ENCODE peak calls at places on chromosome 17, in ten cellular contexts. Z, L, Y, O, X, V, M, H, T and S are unnamed samples. For H3K9me3, the result is how much of the 10 kb centered on the place peaks cover.

GRCh38 chr17:76240461-76241204 is at the start of gene RNF157:
- DNase-seq in Y (peak), H (peak), L (peak), X (peak), V (peak), T (peak), Z (no peak), O (no peak), M (peak), S (peak)

GRCh38 chr17:20059728-20060188 is 50.6 kb downstream of the SPECC1 start:
- DNase-seq in H (no peak), V (no peak), O (no peak), L (no peak), M (peak), T (no peak), Y (no peak), Z (no peak), X (no peak), S (no peak)

GRCh38 chr17:55794681-55795080 is 43.8 kb downstream of the PCTP start:
- DNase-seq in L (no peak), Z (no peak), H (no peak), Y (no peak), X (no peak), T (no peak), M (no peak), O (no peak), V (no peak), S (no peak)

GRCh38 chr17:50867856-50868438 is 1.8 kb upstream of the TOB1 start:
- DNase-seq in L (no peak), V (no peak), O (no peak), M (no peak), X (no peak), H (no peak), T (no peak), Z (no peak), Y (no peak), S (no peak)

GRCh38 chr17:14101976-14102375 is 32.7 kb downstream of the COX10 start:
- DNase-seq in Z (no peak), O (no peak), H (no peak), V (no peak), X (no peak), M (no peak), Y (no peak), L (no peak), T (no peak), S (no peak)

GRCh38 chr17:44971776-44972483 is 3.8 kb upstream of the C1QL1 start:
- DNase-seq in V (no peak), H (no peak), M (no peak), Z (no peak), Y (no peak), L (no peak), O (no peak), T (no peak), X (no peak), S (no peak)

GRCh38 chr17:48753794-48754499 is 25.4 kb upstream of the HOXB13 start:
- DNase-seq in T (no peak), O (no peak), Y (no peak), M (no peak), V (no peak), Z (no peak), X (no peak), L (no peak), H (no peak), S (no peak)

GRCh38 chr17:64506201-64506575 is at the start of gene DDX5:
- DNase-seq in V (peak), X (peak), O (peak), Z (peak), H (peak), L (peak), Y (peak), M (peak), T (peak), S (peak)

GRCh38 chr17:57707892-57708291 is 37.2 kb downstream of the CCDC182 start:
- DNase-seq in O (no peak), T (no peak), Y (peak), X (no peak), M (no peak), Z (no peak), L (no peak), V (no peak), H (no peak), S (no peak)

GRCh38 chr17:16929757-16930520 is 42.0 kb downstream of the TNFRSF13B start:
- DNase-seq in T (no peak), X (no peak), Y (no peak), L (no peak), H (peak), V (no peak), M (no peak), O (no peak), Z (no peak), S (no peak)

GRCh38 chr17:66715745-66716156 is 119.2 kb upstream of the CACNG5 start:
- DNase-seq in H (no peak), L (peak), M (peak), Y (no peak), V (no peak), X (no peak), Z (no peak), T (no peak), O (no peak), S (no peak)

GRCh38 chr17:75352079-75352569 is 53.4 kb downstream of the GRB2 start:
- DNase-seq in X (no peak), T (no peak), H (no peak), V (no peak), M (no peak), Z (no peak), O (no peak), L (peak), Y (no peak), S (peak)

GRCh38 chr17:44002141-44002848 is 2.1 kb upstream of the NAGS start:
- DNase-seq in V (no peak), T (no peak), L (no peak), Z (no peak), X (no peak), Y (no peak), H (no peak), M (no peak), O (no peak), S (no peak)

GRCh38 chr17:10171057-10171456 is 27.3 kb downstream of the GAS7 start:
- DNase-seq in H (no peak), L (peak), X (no peak), Z (no peak), V (peak), T (no peak), Y (peak), M (no peak), O (no peak), S (no peak)

GRCh38 chr17:1003633-1003971 is 6.7 kb downstream of the TIMM22 start:
- DNase-seq in Y (no peak), L (no peak), M (no peak), X (no peak), H (peak), V (no peak), O (no peak), T (no peak), Z (no peak), S (no peak)

GRCh38 chr17:78421534-78422266 is 43.3 kb downstream of the PGS1 start:
- DNase-seq in L (peak), V (peak), Y (peak), O (peak), H (peak), X (peak), M (peak), Z (no peak), T (peak), S (peak)

GRCh38 chr17:68033636-68034451 is 1.7 kb upstream of the KPNA2 start:
- DNase-seq in O (no peak), Y (no peak), V (no peak), Z (no peak), T (no peak), X (no peak), L (no peak), M (peak), H (no peak), S (no peak)

GRCh38 chr17:48043171-48043570 is 5.0 kb upstream of the NFE2L1 start:
- DNase-seq in Y (no peak), X (no peak), V (no peak), Z (no peak), M (no peak), L (no peak), T (no peak), O (no peak), H (no peak), S (no peak)

GRCh38 chr17:72104164-72104862 is 16.5 kb upstream of the SOX9 start:
- DNase-seq in V (no peak), O (no peak), T (no peak), L (no peak), X (no peak), Y (no peak), M (no peak), H (no peak), Z (no peak), S (no peak)

GRCh38 chr17:22301353-22301745 is 609.0 kb downstream of the KCNJ18 start:
- DNase-seq in V (no peak), X (no peak), T (no peak), O (no peak), L (no peak), Y (no peak), H (no peak), Z (no peak), M (no peak), S (no peak)

GRCh38 chr17:22303865-22304264 is 611.5 kb downstream of the KCNJ18 start:
- DNase-seq in T (no peak), M (no peak), V (no peak), Z (no peak), L (no peak), X (no peak), H (no peak), Y (no peak), O (no peak), S (no peak)

GRCh38 chr17:22304667-22305303 is 612.5 kb downstream of the KCNJ18 start:
- DNase-seq in L (no peak), X (no peak), M (no peak), H (no peak), Z (no peak), V (no peak), T (no peak), O (no peak), Y (no peak), S (no peak)

GRCh38 chr17:22303096-22303495 is 610.8 kb downstream of the KCNJ18 start:
- DNase-seq in L (no peak), O (no peak), V (no peak), H (no peak), Y (no peak), T (no peak), Z (no peak), M (no peak), X (no peak), S (no peak)

DNA sequence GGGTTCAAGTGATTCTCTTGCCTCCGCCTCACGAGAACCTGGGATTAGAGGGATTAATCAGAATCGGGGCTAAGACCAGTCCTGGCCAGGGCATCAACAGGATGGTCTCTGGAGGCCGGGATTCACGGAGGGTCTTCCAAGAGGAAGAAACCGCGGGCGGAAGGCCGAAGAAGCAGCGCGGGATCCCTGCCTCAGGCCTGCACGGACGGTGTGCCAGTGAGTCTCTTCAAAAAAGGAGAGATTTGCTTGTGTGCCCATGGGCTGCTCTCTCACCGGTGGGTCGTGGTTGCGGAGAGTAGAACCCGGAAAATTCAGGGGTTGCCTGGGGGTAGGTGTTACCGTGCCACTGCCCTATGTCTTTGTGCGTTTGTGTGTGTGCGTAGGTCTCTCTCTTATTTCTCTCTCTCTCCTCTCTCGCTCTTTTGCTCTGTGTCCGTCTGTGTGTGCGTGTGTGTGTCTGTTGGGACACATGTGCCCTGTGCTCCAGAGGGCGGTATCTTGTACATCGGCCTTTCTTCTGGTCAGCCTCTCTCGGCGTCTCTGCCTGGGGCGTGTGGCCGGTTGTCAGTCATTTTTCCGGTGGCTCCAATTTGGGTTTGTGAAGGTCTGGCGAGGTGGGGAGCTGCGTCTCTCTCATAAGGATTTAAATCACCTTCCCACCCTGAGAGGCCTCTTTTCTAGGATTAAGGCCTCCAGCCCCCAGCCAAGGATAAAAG is 613.2 kb downstream of the KCNJ18 start:
- DNase-seq in H (no peak), M (no peak), T (no peak), O (no peak), Y (no peak), X (no peak), V (no peak), L (no peak), Z (no peak), S (no peak)
- H3K9me3 ChIP-seq in H (under half), M (under half), T (under half), O (under half), Y (under half), X (under half), V (under half), L (under half), Z (under half), S (half or more)

DNA sequence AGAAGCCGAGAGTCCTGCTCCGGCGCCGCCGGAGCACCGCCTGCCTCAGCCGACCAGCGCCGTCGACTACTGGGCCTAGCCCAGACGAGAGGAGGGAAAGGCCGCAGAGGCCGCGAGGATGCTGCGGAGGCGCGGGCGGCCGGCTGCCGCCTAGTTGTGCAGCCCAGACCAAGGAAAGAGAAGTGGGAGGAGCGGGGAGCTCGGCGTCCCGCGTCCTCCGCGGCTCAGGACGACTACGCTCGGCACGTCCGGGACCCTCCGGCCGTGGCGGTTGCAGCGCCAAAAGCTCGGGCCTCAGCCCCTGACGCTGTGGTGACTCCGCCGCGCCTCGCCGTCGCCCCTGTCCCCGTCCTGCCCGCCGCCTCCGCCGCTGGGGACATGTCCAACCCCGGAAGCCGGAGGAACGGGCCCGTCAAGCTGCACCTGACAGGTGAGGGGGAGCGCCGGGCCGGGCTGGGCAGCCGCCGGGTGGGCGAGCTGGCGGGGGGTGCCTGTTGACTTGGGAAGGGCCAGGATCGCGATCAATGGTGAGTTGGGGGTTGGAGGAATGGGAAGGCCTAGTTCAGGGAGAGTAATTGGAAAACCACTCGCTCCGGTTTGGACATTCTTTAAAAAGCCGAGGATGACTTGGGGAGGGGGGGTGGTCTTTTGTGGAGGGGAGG is 37.7 kb downstream of the RNF135 start:
- DNase-seq in T (peak), Y (peak), O (peak), L (peak), M (no peak), X (peak), Z (no peak), H (peak), V (peak), S (peak)
- TF ChIP-seq POLR2A in T (no peak), Y (no peak), O (no peak), L (peak), M (no peak), X (peak), Z (no peak), H (no peak), V (peak), S (no peak)

GRCh38 chr17:82939213-82940030 is 99.6 kb upstream of the ZNF750 start:
- DNase-seq in O (peak), T (peak), X (peak), Y (no peak), L (no peak), V (no peak), Z (no peak), M (no peak), H (peak), S (no peak)

GRCh38 chr17:82942166-82943130 is 102.6 kb upstream of the ZNF750 start:
- DNase-seq in T (peak), Z (no peak), V (peak), O (peak), Y (no peak), X (peak), M (no peak), L (no peak), H (peak), S (no peak)

GRCh38 chr17:82943339-82943738 is 103.5 kb upstream of the ZNF750 start:
- DNase-seq in O (no peak), V (no peak), M (no peak), L (no peak), H (peak), T (peak), Y (no peak), X (peak), Z (no peak), S (no peak)

GRCh38 chr17:82940226-82941020 is 100.6 kb upstream of the ZNF750 start:
- DNase-seq in O (no peak), L (no peak), X (peak), Y (no peak), T (peak), H (peak), V (peak), Z (no peak), M (no peak), S (no peak)

GRCh38 chr17:82941021-82942001 is 101.5 kb upstream of the ZNF750 start:
- DNase-seq in M (no peak), O (peak), T (peak), V (peak), Y (no peak), L (no peak), X (peak), H (peak), Z (no peak), S (no peak)
- H3K9me3 ChIP-seq in M (under half), O (under half), T (under half), V (under half), Y (under half), L (under half), X (under half), H (under half), Z (under half), S (under half)

GRCh38 chr17:39639043-39639442 is 2.1 kb downstream of the STARD3 start:
- DNase-seq in O (no peak), L (no peak), X (no peak), V (no peak), Y (no peak), H (no peak), T (no peak), Z (no peak), M (no peak), S (no peak)

GRCh38 chr17:39638317-39638716 is 1.4 kb downstream of the STARD3 start:
- DNase-seq in T (no peak), L (no peak), H (no peak), Z (no peak), M (no peak), V (no peak), Y (no peak), X (no peak), O (no peak), S (no peak)

GRCh38 chr17:39636587-39636926 is 387 bp upstream of the STARD3 start:
- DNase-seq in X (no peak), Y (no peak), T (no peak), L (no peak), M (no peak), Z (no peak), V (no peak), H (no peak), O (no peak), S (no peak)

GRCh38 chr17:39635614-39636176 is 1.2 kb upstream of the STARD3 start:
- DNase-seq in M (no peak), Z (no peak), L (no peak), T (no peak), V (no peak), O (no peak), H (no peak), Y (no peak), X (no peak), S (no peak)

DNA sequence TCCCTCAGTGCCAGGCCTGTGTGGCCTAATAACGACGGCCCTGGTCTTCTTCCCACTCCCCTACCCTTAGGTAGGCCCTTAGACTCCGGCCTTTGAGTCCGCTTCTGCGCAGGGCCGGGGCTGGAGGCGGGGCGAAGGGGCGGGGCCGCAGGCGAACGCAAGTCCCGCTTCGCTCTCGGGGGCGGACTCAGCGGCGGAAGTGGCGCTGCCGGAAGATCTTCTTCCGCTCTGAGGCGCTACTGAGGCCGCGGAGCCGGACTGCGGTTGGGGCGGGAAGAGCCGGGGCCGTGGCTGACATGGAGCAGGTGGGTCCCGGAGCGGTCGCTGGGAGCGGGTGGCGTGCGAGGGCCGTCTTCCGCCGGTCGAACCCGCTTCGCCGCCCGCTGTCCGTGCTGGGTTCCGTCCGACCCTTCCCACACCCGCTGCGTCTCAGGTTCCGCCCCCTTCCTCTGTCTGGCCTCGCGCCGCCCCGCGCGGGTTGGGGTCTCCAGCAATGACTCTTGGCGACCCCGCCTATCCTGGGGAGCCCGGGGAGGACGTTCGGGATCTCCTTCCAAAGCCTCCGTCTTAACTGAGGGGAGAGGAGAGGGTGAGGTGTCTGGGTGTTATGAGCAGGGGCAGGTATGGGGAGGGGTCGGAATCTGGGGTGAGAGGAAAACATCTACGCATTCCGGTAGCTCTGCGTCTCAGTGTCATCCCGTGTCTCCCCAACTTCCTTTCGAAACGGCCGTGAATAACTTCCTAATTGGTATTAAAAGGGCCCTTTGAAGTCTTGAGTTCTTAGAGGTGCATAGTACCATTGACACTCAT is at the start of gene STARD3:
- DNase-seq in T (peak), O (peak), H (peak), X (peak), M (peak), Z (peak), V (peak), L (peak), Y (peak), S (peak)
- TF ChIP-seq POLR2A in T (peak), O (peak), H (peak), X (peak), M (peak), Z (no peak), V (peak), L (peak), Y (no peak), S (no peak)